ENCODE peak calls at places on chromosomes 4 and X, in five cellular contexts. I is H9, V is mesenchymal stem cell, E is neuronal stem cell, G is H1. S is an unnamed sample.

GRCh38 chr4:48342559-48342878 is 1.2 kb downstream of the SLAIN2 start:
- DNase-seq in I (no peak), V (peak), E (no peak), G (no peak), S (no peak)

GRCh38 chr4:105670684-105671083 is 37.8 kb downstream of the INTS12 start:
- DNase-seq in I (no peak), V (no peak), E (no peak), G (no peak), S (no peak)

GRCh38 chr4:7513731-7514130 is 79.0 kb upstream of the PSAPL1 start:
- DNase-seq in I (no peak), V (peak), E (no peak), G (no peak), S (no peak)

GRCh38 chr4:10104211-10104990 is 12.2 kb downstream of the WDR1 start:
- DNase-seq in I (no peak), V (peak), E (no peak), G (no peak), S (no peak)

GRCh38 chr4:158254328-158254727 is 44.0 kb downstream of the TMEM144 start:
- DNase-seq in I (no peak), V (no peak), E (no peak), G (no peak), S (no peak)

GRCh38 chr4:150117629-150118028 is 39.4 kb downstream of the DCLK2 start:
- DNase-seq in I (no peak), V (no peak), E (no peak), G (no peak), S (no peak)

GRCh38 chr4:119729815-119730643 is 101.4 kb upstream of the PDE5A start:
- DNase-seq in I (no peak), V (peak), E (no peak), G (no peak), S (peak)

GRCh38 chrX:136752796-136753195 is 27.9 kb downstream of the ARHGEF6 start:
- DNase-seq in I (no peak), V (no peak), E (no peak), G (no peak), S (no peak)

GRCh38 chr4:168610911-168611530 is 114.2 kb downstream of the PALLD start:
- DNase-seq in I (no peak), V (no peak), E (no peak), G (no peak), S (no peak)

GRCh38 chr4:168615294-168615693 is 118.4 kb downstream of the PALLD start:
- DNase-seq in I (no peak), V (no peak), E (peak), G (no peak), S (no peak)

GRCh38 chr4:168612435-168613139 is 115.7 kb downstream of the PALLD start:
- DNase-seq in I (no peak), V (peak), E (no peak), G (no peak), S (peak)

GRCh38 chr4:168614316-168615057 is 117.6 kb downstream of the PALLD start:
- DNase-seq in I (no peak), V (no peak), E (no peak), G (no peak), S (no peak)

DNA sequence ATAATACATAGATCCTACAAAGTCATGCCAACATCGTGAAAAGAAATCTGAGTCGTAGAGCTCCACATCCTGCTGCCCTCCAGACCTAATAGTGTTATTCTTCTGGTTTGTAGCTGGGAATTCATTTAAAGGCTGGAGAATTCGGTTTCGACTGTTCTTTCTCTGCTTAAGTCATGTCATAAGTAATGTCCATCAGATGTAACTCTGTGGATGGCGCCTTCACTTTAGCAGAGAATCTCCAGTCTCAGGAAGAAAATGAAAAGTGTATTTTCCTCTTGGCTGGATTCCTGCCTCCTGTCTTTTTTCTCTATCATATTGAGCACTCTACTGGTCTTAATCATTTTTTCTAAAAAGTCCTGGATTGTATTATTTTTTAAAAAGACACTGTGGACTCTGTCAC is 117.0 kb downstream of the PALLD start:
- DNase-seq in I (no peak), V (no peak), E (no peak), G (no peak), S (no peak)
- H3K23ac ChIP-seq in I (no peak), V (no peak), E (no peak), G (no peak), S (no peak)

GRCh38 chr4:5050520-5050955 is 742 bp upstream of the STK32B start:
- DNase-seq in I (peak), V (peak), E (peak), G (peak), S (peak)
- H2AFZ ChIP-seq in I (no peak), V (peak), E (peak), G (peak), S (no peak)

DNA sequence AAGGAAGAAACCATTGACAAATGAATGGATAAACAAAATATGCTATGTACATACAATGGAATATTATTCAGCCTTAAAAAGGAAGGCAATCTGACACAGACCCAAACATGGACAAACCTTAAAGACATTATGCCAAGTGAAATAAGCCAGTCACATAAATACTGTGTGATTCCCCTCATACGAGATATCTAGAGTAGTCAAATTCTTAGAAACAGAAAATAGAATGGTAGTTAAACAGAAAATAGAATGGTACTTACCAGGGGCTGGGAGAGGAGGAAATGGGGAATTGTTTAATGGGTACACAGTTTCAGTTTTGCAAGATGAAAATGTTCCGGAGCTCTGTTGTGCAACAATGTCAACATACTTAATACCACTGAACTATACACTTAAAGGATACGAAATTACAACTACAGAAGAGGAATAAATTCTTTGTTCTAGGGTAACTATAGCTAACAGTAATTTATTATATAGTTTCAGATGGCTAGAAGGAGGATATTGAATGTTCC is 47.8 kb upstream of the DUSP21 start:
- DNase-seq in I (no peak), V (no peak), E (no peak), G (no peak), S (no peak)
- H2BK12ac ChIP-seq in I (no peak), V (no peak), E (no peak), G (no peak), S (no peak)

GRCh38 chr4:72424006-72424405 is 145.0 kb downstream of the ADAMTS3 start:
- DNase-seq in I (no peak), V (no peak), E (no peak), G (no peak), S (no peak)
- H3K23ac ChIP-seq in I (no peak), V (no peak), E (no peak), G (no peak), S (no peak)

DNA sequence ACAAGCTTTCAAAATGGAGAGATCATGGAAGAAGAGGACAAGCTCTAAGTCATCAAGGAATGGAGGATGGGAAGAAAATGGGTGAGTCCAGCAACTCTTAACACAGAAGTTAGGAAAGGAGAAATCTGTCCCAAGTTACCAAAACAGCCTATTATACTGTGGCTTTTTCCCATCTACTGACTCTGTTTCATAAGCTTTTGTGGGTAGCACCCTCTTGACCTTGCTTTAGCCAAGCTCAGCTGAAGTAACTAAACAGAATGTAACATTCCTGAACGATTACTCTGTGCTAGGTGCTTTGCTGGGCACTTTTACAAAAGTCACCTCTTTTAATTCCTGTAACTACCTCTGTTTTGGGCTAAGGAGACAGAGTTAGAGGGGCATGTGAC is 54.8 kb downstream of the MAP7D2 start:
- DNase-seq in I (no peak), V (peak), E (no peak), G (no peak), S (no peak)
- H2AFZ ChIP-seq in I (no peak), V (no peak), E (no peak), G (no peak), S (no peak)

DNA sequence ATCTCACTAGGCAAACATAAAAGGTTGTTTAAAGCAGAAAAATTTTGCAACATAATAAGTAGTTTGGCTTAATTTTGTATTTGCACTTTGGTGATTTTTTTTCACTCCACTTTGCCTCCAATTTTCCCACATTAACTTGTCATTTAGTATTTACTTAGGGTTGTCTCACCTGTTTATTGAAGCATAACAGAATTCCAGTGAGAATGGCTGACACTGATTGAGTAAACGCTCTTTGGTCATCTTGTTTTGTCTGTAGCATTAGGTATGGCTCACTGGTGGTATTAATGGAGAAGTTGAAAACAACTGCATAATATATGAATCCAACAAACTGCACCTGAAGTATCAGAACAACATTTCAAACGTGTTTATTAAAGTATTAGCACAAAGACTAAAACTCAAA is 799.5 kb upstream of the ADGRL3 start:
- DNase-seq in I (no peak), V (no peak), E (no peak), G (no peak), S (no peak)
- H2BK12ac ChIP-seq in I (no peak), V (no peak), E (no peak), G (no peak), S (no peak)

GRCh38 chrX:120253784-120254183 is 3.2 kb downstream of the ZBTB33 start:
- DNase-seq in I (no peak), V (no peak), E (no peak), G (no peak), S (no peak)

GRCh38 chrX:120251471-120252011 is 929 bp downstream of the ZBTB33 start:
- DNase-seq in I (no peak), V (peak), E (no peak), G (no peak), S (peak)

GRCh38 chrX:120244735-120245498 is 5.7 kb upstream of the ZBTB33 start:
- DNase-seq in I (peak), V (peak), E (peak), G (no peak), S (peak)

DNA sequence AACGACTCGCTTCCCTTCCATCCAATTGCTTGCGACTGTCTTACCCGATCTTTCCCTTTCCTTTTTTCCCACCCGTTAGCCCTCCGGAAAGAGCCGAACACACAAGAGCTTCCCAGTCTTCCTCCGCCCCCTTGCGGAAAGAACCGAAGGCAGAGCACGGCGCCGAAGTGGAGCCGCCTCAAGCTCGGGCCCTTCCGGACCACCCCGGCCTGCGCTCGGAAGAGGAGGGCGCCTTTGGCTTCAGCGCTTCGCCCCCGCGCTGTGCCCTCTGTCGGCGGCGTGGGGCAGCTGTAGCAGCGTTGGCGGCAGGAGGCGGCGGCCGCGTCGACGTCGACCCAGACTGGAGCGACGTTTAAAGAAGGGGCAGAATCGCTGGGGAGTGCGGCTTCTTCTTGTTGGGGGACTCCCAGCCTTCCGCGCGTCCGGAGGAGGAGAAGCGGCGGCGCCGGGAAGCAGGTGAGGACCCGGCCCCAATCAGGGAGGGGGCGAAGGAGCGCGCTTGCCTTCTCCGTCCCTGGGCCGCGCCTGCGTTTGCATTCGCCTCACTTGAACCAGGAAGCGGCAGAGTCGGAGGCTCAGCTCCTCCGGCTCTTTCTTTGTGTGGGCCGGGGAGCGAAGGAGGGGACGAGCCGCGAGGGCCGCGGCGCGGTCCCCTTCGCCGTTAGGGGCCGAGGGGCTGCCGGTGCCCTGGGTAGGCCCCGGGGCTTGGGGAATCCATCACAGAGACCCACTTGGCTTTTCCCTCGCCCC is at the start of gene ZBTB33:
- DNase-seq in I (peak), V (peak), E (peak), G (peak), S (peak)
- H3K23ac ChIP-seq in I (no peak), V (no peak), E (no peak), G (no peak), S (no peak)

DNA sequence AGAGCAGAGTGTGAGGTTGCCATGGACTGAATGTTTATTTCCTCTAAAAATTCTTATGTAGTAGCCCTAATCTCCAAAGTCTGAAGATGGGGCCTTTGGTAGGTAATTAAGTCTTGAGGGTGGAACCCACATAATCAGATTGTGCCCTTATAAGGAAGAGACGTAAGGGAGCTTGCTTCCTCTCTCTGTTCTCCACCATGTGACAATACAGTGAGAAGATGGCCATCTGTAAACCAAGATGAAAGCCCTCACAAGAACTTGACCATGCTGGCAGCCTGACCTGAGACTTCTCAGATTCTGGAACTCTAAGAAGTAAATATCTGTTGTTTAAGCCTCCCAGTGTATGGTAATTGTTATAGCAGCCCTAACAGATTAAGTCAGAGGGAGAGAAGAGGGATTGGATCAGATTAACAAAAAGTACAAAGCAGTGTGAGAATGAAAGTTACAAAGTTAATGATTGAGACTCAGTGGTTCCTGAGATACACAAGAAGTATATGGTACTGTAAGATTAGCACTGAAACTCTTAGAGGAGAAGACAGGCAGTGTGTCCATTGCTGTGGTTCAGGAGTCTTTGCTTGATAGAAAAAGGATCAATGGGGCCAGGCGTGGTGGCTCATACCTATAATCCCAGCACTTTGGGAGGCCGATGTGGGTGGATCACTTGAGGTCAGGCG is 82.5 kb upstream of the GC start:
- DNase-seq in I (no peak), V (no peak), E (no peak), G (no peak), S (no peak)
- H2AFZ ChIP-seq in I (no peak), V (no peak), E (no peak), G (no peak), S (no peak)

S was measured in trophoblast cell.